ENCODE peak calls at places on chromosomes 16 and 17, in five cellular contexts. One of them, this sample, is unnamed.
A peak's percentile ranks its signal among the peaks of the same experiment; 100 is the strongest.

GRCh38 chr17:27351741-27352140 is 57.8 kb downstream of the WSB1 start:
- DNase-seq in bronchial epithelial cell: no peak
- DNase-seq in SK-N-SH: no peak
- DNase-seq in cardiac muscle cell: no peak
- DNase-seq in D721Med: no peak
- DNase-seq in this sample: no peak

GRCh38 chr16:84754353-84754856 is 54.6 kb downstream of the USP10 start:
- DNase-seq in bronchial epithelial cell: peak; percentile 85
- DNase-seq in SK-N-SH: peak; percentile 62
- DNase-seq in cardiac muscle cell: peak; percentile 82
- DNase-seq in D721Med: peak; percentile 20
- DNase-seq in this sample: peak; percentile 84

GRCh38 chr17:57956311-57957119 is 1.3 kb upstream of the CUEDC1 start:
- DNase-seq in bronchial epithelial cell: no peak
- DNase-seq in SK-N-SH: peak; percentile 27
- DNase-seq in cardiac muscle cell: no peak
- DNase-seq in D721Med: no peak
- DNase-seq in this sample: no peak

GRCh38 chr17:6505425-6506142 is 50.8 kb downstream of the PITPNM3 start:
- DNase-seq in bronchial epithelial cell: no peak
- DNase-seq in SK-N-SH: no peak
- DNase-seq in cardiac muscle cell: no peak
- DNase-seq in D721Med: no peak
- DNase-seq in this sample: no peak

GRCh38 chr16:30958164-30959083 is 870 bp downstream of the SETD1A start:
- DNase-seq in bronchial epithelial cell: no peak
- DNase-seq in SK-N-SH: peak; percentile 93
- DNase-seq in cardiac muscle cell: peak; percentile 82
- DNase-seq in D721Med: peak; percentile 80
- DNase-seq in this sample: peak; percentile 76

GRCh38 chr16:49663081-49664057 is 192.5 kb downstream of the ZNF423 start:
- DNase-seq in bronchial epithelial cell: no peak
- DNase-seq in SK-N-SH: peak; percentile 63
- DNase-seq in cardiac muscle cell: no peak
- DNase-seq in D721Med: no peak
- DNase-seq in this sample: no peak

GRCh38 chr16:15682105-15682570 is 32.1 kb downstream of the NDE1 start:
- DNase-seq in bronchial epithelial cell: peak; percentile 85
- DNase-seq in SK-N-SH: no peak
- DNase-seq in cardiac muscle cell: peak; percentile 39
- DNase-seq in D721Med: no peak
- DNase-seq in this sample: peak; percentile 69

GRCh38 chr17:3886776-3887175 is 6.1 kb downstream of the CAMKK1 start:
- DNase-seq in bronchial epithelial cell: no peak
- DNase-seq in SK-N-SH: no peak
- DNase-seq in cardiac muscle cell: no peak
- DNase-seq in D721Med: no peak
- DNase-seq in this sample: no peak

GRCh38 chr17:4998027-4998665 is 396 bp downstream of the KIF1C start:
- DNase-seq in bronchial epithelial cell: no peak
- DNase-seq in SK-N-SH: peak; percentile 67
- DNase-seq in cardiac muscle cell: peak; percentile 81
- DNase-seq in D721Med: peak; percentile 52
- DNase-seq in this sample: no peak

GRCh38 chr17:66518677-66519076 is 216.3 kb downstream of the PRKCA start:
- DNase-seq in bronchial epithelial cell: no peak
- DNase-seq in SK-N-SH: peak; percentile 49
- DNase-seq in cardiac muscle cell: no peak
- DNase-seq in D721Med: no peak
- DNase-seq in this sample: no peak

GRCh38 chr16:28103516-28104170 is 40.1 kb upstream of the GSG1L start:
- DNase-seq in bronchial epithelial cell: no peak
- DNase-seq in SK-N-SH: no peak
- DNase-seq in cardiac muscle cell: no peak
- DNase-seq in D721Med: no peak
- DNase-seq in this sample: no peak

GRCh38 chr16:74291577-74292208 is 4.9 kb upstream of the PSMD7 start:
- DNase-seq in bronchial epithelial cell: peak; percentile 100
- DNase-seq in SK-N-SH: no peak
- DNase-seq in cardiac muscle cell: no peak
- DNase-seq in D721Med: no peak
- DNase-seq in this sample: peak; percentile 13

GRCh38 chr17:50903604-50904521 is 37.7 kb upstream of the TOB1 start:
- DNase-seq in bronchial epithelial cell: peak; percentile 95
- DNase-seq in SK-N-SH: no peak
- DNase-seq in cardiac muscle cell: no peak
- DNase-seq in D721Med: no peak
- DNase-seq in this sample: no peak

GRCh38 chr17:29847118-29847517 is 82.9 kb downstream of the SSH2 start:
- DNase-seq in bronchial epithelial cell: no peak
- DNase-seq in SK-N-SH: no peak
- DNase-seq in cardiac muscle cell: peak; percentile 41
- DNase-seq in D721Med: no peak
- DNase-seq in this sample: no peak

GRCh38 chr17:49576121-49576905 is 642 bp downstream of the NXPH3 start:
- DNase-seq in bronchial epithelial cell: no peak
- DNase-seq in SK-N-SH: peak; percentile 93
- DNase-seq in cardiac muscle cell: peak; percentile 84
- DNase-seq in D721Med: no peak
- DNase-seq in this sample: peak; percentile 35

GRCh38 chr16:521381-522210 is 5.9 kb upstream of the CAPN15 start:
- DNase-seq in bronchial epithelial cell: no peak
- DNase-seq in SK-N-SH: no peak
- DNase-seq in cardiac muscle cell: no peak
- DNase-seq in D721Med: no peak
- DNase-seq in this sample: peak; percentile 65

GRCh38 chr16:85399583-85400284 is 213.4 kb upstream of the GSE1 start:
- DNase-seq in bronchial epithelial cell: no peak
- DNase-seq in SK-N-SH: no peak
- DNase-seq in cardiac muscle cell: no peak
- DNase-seq in D721Med: no peak
- DNase-seq in this sample: no peak

GRCh38 chr17:57682667-57683066 is 62.4 kb downstream of the CCDC182 start:
- DNase-seq in bronchial epithelial cell: no peak
- DNase-seq in SK-N-SH: no peak
- DNase-seq in cardiac muscle cell: no peak
- DNase-seq in D721Med: no peak
- DNase-seq in this sample: no peak

GRCh38 chr16:88759245-88759975 is 25.6 kb downstream of the PIEZO1 start:
- DNase-seq in bronchial epithelial cell: no peak
- DNase-seq in SK-N-SH: no peak
- DNase-seq in cardiac muscle cell: peak; percentile 95
- DNase-seq in D721Med: no peak
- DNase-seq in this sample: no peak

GRCh38 chr17:30290696-30291570 is 811 bp downstream of the BLMH start:
- DNase-seq in bronchial epithelial cell: peak; percentile 86
- DNase-seq in SK-N-SH: peak; percentile 64
- DNase-seq in cardiac muscle cell: peak; percentile 58
- DNase-seq in D721Med: no peak
- DNase-seq in this sample: peak; percentile 52

GRCh38 chr16:89123001-89123830 is 29.6 kb downstream of the ACSF3 start:
- DNase-seq in bronchial epithelial cell: peak; percentile 23
- DNase-seq in SK-N-SH: no peak
- DNase-seq in cardiac muscle cell: no peak
- DNase-seq in D721Med: no peak
- DNase-seq in this sample: no peak

GRCh38 chr17:50556803-50557202 is 3.7 kb upstream of the CACNA1G start:
- DNase-seq in bronchial epithelial cell: no peak
- DNase-seq in SK-N-SH: peak; percentile 91
- DNase-seq in cardiac muscle cell: no peak
- DNase-seq in D721Med: no peak
- DNase-seq in this sample: no peak

GRCh38 chr17:7703584-7704574 is 1.1 kb upstream of the EFNB3 start:
- DNase-seq in bronchial epithelial cell: peak; percentile 70
- DNase-seq in SK-N-SH: peak; percentile 86
- DNase-seq in cardiac muscle cell: peak; percentile 94
- DNase-seq in D721Med: no peak
- DNase-seq in this sample: no peak

GRCh38 chr16:69012906-69013305 is 92.5 kb upstream of the HAS3 start:
- DNase-seq in bronchial epithelial cell: peak; percentile 54
- DNase-seq in SK-N-SH: no peak
- DNase-seq in cardiac muscle cell: no peak
- DNase-seq in D721Med: no peak
- DNase-seq in this sample: no peak

GRCh38 chr17:5241861-5242671 is 7.4 kb upstream of the SCIMP start:
- DNase-seq in bronchial epithelial cell: peak; percentile 79
- DNase-seq in SK-N-SH: no peak
- DNase-seq in cardiac muscle cell: no peak
- DNase-seq in D721Med: no peak
- DNase-seq in this sample: no peak

GRCh38 chr17:76252040-76252954 is 12.0 kb upstream of the RNF157 start:
- DNase-seq in bronchial epithelial cell: peak; percentile 98
- DNase-seq in SK-N-SH: no peak
- DNase-seq in cardiac muscle cell: no peak
- DNase-seq in D721Med: no peak
- DNase-seq in this sample: peak; percentile 75

GRCh38 chr16:73216932-73217331 is 169.0 kb upstream of the ZFHX3 start:
- DNase-seq in bronchial epithelial cell: no peak
- DNase-seq in SK-N-SH: no peak
- DNase-seq in cardiac muscle cell: no peak
- DNase-seq in D721Med: no peak
- DNase-seq in this sample: peak; percentile 51

GRCh38 chr16:73215482-73216377 is 167.8 kb upstream of the ZFHX3 start:
- DNase-seq in bronchial epithelial cell: no peak
- DNase-seq in SK-N-SH: no peak
- DNase-seq in cardiac muscle cell: no peak
- DNase-seq in D721Med: no peak
- DNase-seq in this sample: no peak

GRCh38 chr16:73214825-73215481 is 167.0 kb upstream of the ZFHX3 start:
- DNase-seq in bronchial epithelial cell: no peak
- DNase-seq in SK-N-SH: no peak
- DNase-seq in cardiac muscle cell: no peak
- DNase-seq in D721Med: no peak
- DNase-seq in this sample: no peak

GRCh38 chr16:73217654-73218053 is 169.7 kb upstream of the ZFHX3 start:
- DNase-seq in bronchial epithelial cell: no peak
- DNase-seq in SK-N-SH: no peak
- DNase-seq in cardiac muscle cell: no peak
- DNase-seq in D721Med: no peak
- DNase-seq in this sample: no peak

GRCh38 chr16:73219176-73219575 is 171.2 kb upstream of the ZFHX3 start:
- DNase-seq in bronchial epithelial cell: no peak
- DNase-seq in SK-N-SH: no peak
- DNase-seq in cardiac muscle cell: no peak
- DNase-seq in D721Med: no peak
- DNase-seq in this sample: no peak
- TF ChIP-seq CTCF in bronchial epithelial cell: no peak
- TF ChIP-seq CTCF in SK-N-SH: peak; percentile 32
- TF ChIP-seq CTCF in cardiac muscle cell: no peak
- TF ChIP-seq CTCF in D721Med: no peak
- TF ChIP-seq CTCF in this sample: no peak

GRCh38 chr17:45371414-45372324 is 54.8 kb upstream of the MAP3K14 start:
- DNase-seq in bronchial epithelial cell: peak; percentile 89
- DNase-seq in SK-N-SH: peak; percentile 78
- DNase-seq in cardiac muscle cell: peak; percentile 91
- DNase-seq in D721Med: no peak
- DNase-seq in this sample: peak; percentile 100
- TF ChIP-seq CTCF in bronchial epithelial cell: no peak
- TF ChIP-seq CTCF in SK-N-SH: no peak
- TF ChIP-seq CTCF in cardiac muscle cell: peak; percentile 16
- TF ChIP-seq CTCF in D721Med: no peak
- TF ChIP-seq CTCF in this sample: no peak

GRCh38 chr17:72661093-72661944 is 431.2 kb downstream of the SLC39A11 start:
- DNase-seq in bronchial epithelial cell: peak; percentile 97
- DNase-seq in SK-N-SH: peak; percentile 27
- DNase-seq in cardiac muscle cell: no peak
- DNase-seq in D721Med: no peak
- DNase-seq in this sample: peak; percentile 94
- TF ChIP-seq CTCF in bronchial epithelial cell: peak; percentile 64
- TF ChIP-seq CTCF in SK-N-SH: peak; percentile 47
- TF ChIP-seq CTCF in cardiac muscle cell: peak; percentile 13
- TF ChIP-seq CTCF in D721Med: peak; percentile 1
- TF ChIP-seq CTCF in this sample: peak; percentile 54

GRCh38 chr17:64291268-64291851 is 28.3 kb upstream of the TEX2 start:
- DNase-seq in bronchial epithelial cell: no peak
- DNase-seq in SK-N-SH: no peak
- DNase-seq in cardiac muscle cell: no peak
- DNase-seq in D721Med: no peak
- DNase-seq in this sample: peak; percentile 28
- TF ChIP-seq CTCF in bronchial epithelial cell: no peak
- TF ChIP-seq CTCF in SK-N-SH: peak; percentile 58
- TF ChIP-seq CTCF in cardiac muscle cell: peak; percentile 28
- TF ChIP-seq CTCF in D721Med: peak; percentile 44
- TF ChIP-seq CTCF in this sample: no peak

DNA sequence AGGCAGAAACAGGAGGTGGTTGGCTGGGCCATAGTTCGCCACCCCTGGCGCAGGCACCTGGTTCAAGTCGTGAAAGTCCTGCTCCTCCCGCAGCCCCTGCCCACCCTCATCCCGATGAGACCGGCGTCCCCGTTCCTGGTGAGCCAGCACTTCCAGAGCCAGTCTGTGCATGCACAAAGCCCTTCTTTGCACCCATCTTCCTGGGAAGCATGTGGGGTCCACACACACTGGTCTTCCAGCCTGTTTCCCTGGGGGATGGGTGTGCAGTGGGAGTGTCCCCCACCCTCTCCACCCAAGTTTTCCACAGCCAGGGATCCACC is 1.6 kb upstream of the ZG16B start:
- DNase-seq in bronchial epithelial cell: no peak
- DNase-seq in SK-N-SH: no peak
- DNase-seq in cardiac muscle cell: no peak
- DNase-seq in D721Med: no peak
- DNase-seq in this sample: no peak
- TF ChIP-seq CTCF in bronchial epithelial cell: no peak
- TF ChIP-seq CTCF in SK-N-SH: no peak
- TF ChIP-seq CTCF in cardiac muscle cell: no peak
- TF ChIP-seq CTCF in D721Med: no peak
- TF ChIP-seq CTCF in this sample: no peak

GRCh38 chr17:40219073-40219860 is at the start of gene WIPF2:
- DNase-seq in bronchial epithelial cell: peak; percentile 89
- DNase-seq in SK-N-SH: peak; percentile 95
- DNase-seq in cardiac muscle cell: peak; percentile 97
- DNase-seq in D721Med: peak; percentile 72
- DNase-seq in this sample: peak; percentile 100
- TF ChIP-seq CTCF in bronchial epithelial cell: peak; percentile 87
- TF ChIP-seq CTCF in SK-N-SH: peak; percentile 56
- TF ChIP-seq CTCF in cardiac muscle cell: peak; percentile 76
- TF ChIP-seq CTCF in D721Med: peak; percentile 31
- TF ChIP-seq CTCF in this sample: no peak

GRCh38 chr17:74140282-74140681 is 63.2 kb upstream of the RPL38 start:
- DNase-seq in bronchial epithelial cell: no peak
- DNase-seq in SK-N-SH: no peak
- DNase-seq in cardiac muscle cell: no peak
- DNase-seq in D721Med: no peak
- DNase-seq in this sample: no peak
- TF ChIP-seq CTCF in bronchial epithelial cell: no peak
- TF ChIP-seq CTCF in SK-N-SH: no peak
- TF ChIP-seq CTCF in cardiac muscle cell: no peak
- TF ChIP-seq CTCF in D721Med: no peak
- TF ChIP-seq CTCF in this sample: no peak

This sample was measured in Calu3.